ENCODE peak calls at places on chromosomes 3 and 15, in six cellular contexts. E, M, H, N, I and F are unnamed samples.

GRCh38 chr3:14839236-14839635 is 20.5 kb downstream of the FGD5 start:
- DNase-seq in N (no peak), M (no peak), H (no peak), I (no peak), E (no peak), F (no peak)

GRCh38 chr15:90419738-90420487 is 31.9 kb downstream of the IQGAP1 start:
- DNase-seq in H (peak; percentile 84), N (peak; percentile 90), M (no peak), I (no peak), E (no peak), F (peak; percentile 61)

GRCh38 chr3:133851266-133851906 is 44.3 kb downstream of the RAB6B start:
- DNase-seq in H (no peak), M (no peak), E (no peak), I (no peak), N (no peak), F (no peak)

GRCh38 chr15:78243491-78243941 is 9.2 kb upstream of the ACSBG1 start:
- DNase-seq in I (no peak), E (peak; percentile 70), H (no peak), N (peak; percentile 31), M (no peak), F (peak; percentile 27)

GRCh38 chr3:195886181-195887141 is 21.9 kb downstream of the TNK2 start:
- DNase-seq in H (peak; percentile 73), M (no peak), N (peak; percentile 73), I (no peak), E (peak; percentile 43), F (no peak)

GRCh38 chr3:100041328-100041749 is 73.0 kb downstream of the FILIP1L start:
- DNase-seq in M (no peak), E (no peak), I (no peak), H (peak; percentile 90), N (peak; percentile 90), F (peak; percentile 64)

GRCh38 chr3:133040696-133041523 is 2.7 kb downstream of the TMEM108 start:
- DNase-seq in H (peak; percentile 67), N (peak; percentile 38), E (peak; percentile 74), M (peak; percentile 38), I (peak; percentile 85), F (peak; percentile 77)

GRCh38 chr3:150300376-150300775 is 107.7 kb upstream of the TSC22D2 start:
- DNase-seq in M (no peak), N (no peak), I (no peak), H (no peak), E (no peak), F (peak; percentile 13)

GRCh38 chr15:92584105-92584504 is 71.5 kb downstream of the FAM174B start:
- DNase-seq in I (no peak), M (no peak), H (no peak), N (no peak), E (no peak), F (no peak)

GRCh38 chr3:147318900-147319299 is 87.4 kb downstream of the ZIC4 start:
- DNase-seq in I (no peak), H (no peak), E (no peak), N (no peak), M (no peak), F (no peak)

GRCh38 chr3:46900007-46900292 is 22.4 kb downstream of the PTH1R start:
- DNase-seq in H (no peak), E (no peak), N (no peak), M (no peak), I (no peak), F (no peak)

GRCh38 chr3:14857506-14857905 is 38.7 kb downstream of the FGD5 start:
- DNase-seq in H (no peak), M (no peak), E (no peak), I (no peak), N (no peak), F (no peak)

GRCh38 chr3:59660852-59661624 is 611.2 kb upstream of the CFAP20DC start:
- DNase-seq in N (no peak), I (no peak), M (no peak), E (no peak), H (no peak), F (no peak)

GRCh38 chr3:177906573-177907229 is 629.5 kb upstream of the KCNMB2 start:
- DNase-seq in M (no peak), E (no peak), I (no peak), N (peak; percentile 49), H (peak; percentile 78), F (no peak)

GRCh38 chr3:24405057-24405456 is 89.6 kb downstream of the THRB start:
- DNase-seq in N (no peak), E (no peak), H (no peak), I (no peak), M (no peak), F (no peak)

GRCh38 chr3:108662141-108662738 is 72.7 kb downstream of the DZIP3 start:
- DNase-seq in M (no peak), H (peak; percentile 87), I (peak; percentile 41), N (peak; percentile 55), E (no peak), F (peak; percentile 34)

GRCh38 chr3:125165189-125165947 is 47.2 kb downstream of the SLC12A8 start:
- DNase-seq in N (no peak), M (no peak), E (no peak), H (peak; percentile 45), I (peak; percentile 43), F (peak; percentile 48)

GRCh38 chr3:193972816-193973215 is 163.1 kb upstream of the HES1 start:
- DNase-seq in I (no peak), H (peak; percentile 53), N (peak; percentile 97), M (no peak), E (no peak), F (no peak)
- TF ChIP-seq CTCF in I (no peak), H (no peak), N (no peak), M (no peak), E (no peak), F (no peak)

GRCh38 chr3:126267169-126267975 is 87.0 kb upstream of the ALDH1L1 start:
- DNase-seq in I (peak; percentile 61), M (no peak), E (peak; percentile 85), H (peak; percentile 97), N (peak; percentile 87), F (peak; percentile 89)
- TF ChIP-seq CTCF in I (peak; percentile 24), M (no peak), E (no peak), H (no peak), N (no peak), F (peak; percentile 45)

GRCh38 chr3:50572158-50572557 is 2.8 kb downstream of the HEMK1 start:
- DNase-seq in H (peak; percentile 67), E (peak; percentile 90), I (peak; percentile 52), N (peak; percentile 23), M (peak; percentile 65), F (peak; percentile 56)

GRCh38 chr3:50572801-50573371 is 3.6 kb downstream of the HEMK1 start:
- DNase-seq in E (no peak), N (no peak), I (no peak), M (no peak), H (no peak), F (no peak)

GRCh38 chr3:50574280-50574831 is 5.0 kb downstream of the HEMK1 start:
- DNase-seq in E (peak; percentile 38), M (no peak), H (no peak), N (no peak), I (no peak), F (no peak)

GRCh38 chr3:50575372-50575771 is 6.0 kb downstream of the HEMK1 start:
- DNase-seq in N (no peak), I (no peak), M (no peak), E (peak; percentile 18), H (no peak), F (no peak)

DNA sequence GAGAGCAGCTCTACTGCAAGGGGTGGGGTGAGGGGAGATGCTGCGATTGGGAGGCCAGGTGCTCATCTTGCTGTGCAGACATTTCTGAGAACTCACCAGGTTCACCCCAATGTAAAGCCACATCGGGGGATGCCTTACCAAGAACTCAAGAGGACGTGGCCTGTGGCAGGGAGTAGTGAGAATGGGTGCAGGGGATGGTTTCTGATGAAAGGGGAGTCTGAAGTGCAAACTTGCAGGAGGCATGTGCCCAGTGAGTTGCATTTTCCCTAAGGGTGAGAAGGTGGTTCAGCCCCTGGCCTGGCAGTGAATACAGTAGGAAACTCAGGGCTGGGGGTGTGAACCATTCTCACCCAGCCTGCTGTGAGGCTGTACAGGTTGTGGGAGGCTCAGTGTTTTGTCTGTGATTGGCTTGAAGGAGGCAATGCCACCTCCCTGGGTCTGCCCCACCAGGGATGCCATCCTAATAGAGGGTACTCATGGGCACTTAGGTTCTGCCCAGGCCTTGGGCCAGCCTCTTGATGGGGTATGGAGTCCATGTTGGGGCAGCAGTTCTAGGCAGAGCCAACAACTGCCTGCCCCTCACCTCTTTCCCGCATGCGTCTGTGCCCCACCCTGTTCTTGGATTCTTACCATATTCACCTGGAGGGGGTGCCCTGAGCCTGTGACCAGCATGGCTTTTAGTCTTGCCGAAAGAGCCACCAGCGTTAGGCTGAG is 4.4 kb downstream of the HEMK1 start:
- DNase-seq in E (peak; percentile 35), M (no peak), I (no peak), H (no peak), N (no peak), F (no peak)
- TF ChIP-seq CTCF in E (no peak), M (no peak), I (no peak), H (no peak), N (no peak), F (no peak)

DNA sequence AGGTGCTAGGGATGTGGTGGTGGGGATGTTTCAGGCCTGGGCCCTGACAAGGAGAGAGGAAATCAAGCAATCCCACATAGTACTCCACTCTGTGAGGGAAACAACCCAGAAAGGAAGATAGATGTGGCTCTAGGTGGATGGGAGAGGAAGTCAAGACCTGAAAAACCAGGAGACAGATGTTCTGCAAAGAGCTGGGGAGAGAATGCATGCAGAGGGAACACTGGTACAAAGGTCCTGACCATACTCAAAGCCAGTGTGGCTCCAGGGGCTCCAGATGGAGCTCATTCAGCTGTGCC is 15.7 kb upstream of the VILL start:
- DNase-seq in H (no peak), N (no peak), M (no peak), I (no peak), E (no peak), F (no peak)
- TF ChIP-seq CTCF in H (no peak), N (no peak), M (no peak), I (no peak), E (no peak), F (no peak)

DNA sequence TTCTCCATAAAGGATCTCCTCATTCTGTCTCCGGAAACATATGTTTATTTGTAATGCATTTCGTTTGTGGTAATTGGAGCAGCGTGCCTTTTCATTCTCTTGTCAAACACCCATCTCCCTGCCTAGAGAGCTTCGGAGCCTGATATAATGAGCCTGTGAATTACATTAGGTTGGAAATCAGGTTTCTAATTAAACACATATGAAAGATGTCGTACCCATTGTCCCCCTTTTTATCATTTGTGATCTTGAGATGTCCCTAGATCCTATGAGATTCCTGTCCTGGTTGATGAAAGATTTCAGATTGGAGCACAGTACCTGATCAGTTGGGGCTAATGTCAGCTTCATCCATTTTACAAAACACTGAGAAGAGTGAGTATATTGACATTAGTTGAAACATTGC is 23.0 kb downstream of the SYN2 start:
- DNase-seq in E (no peak), M (no peak), H (no peak), N (no peak), I (no peak), F (no peak)
- TF ChIP-seq CTCF in E (no peak), M (no peak), H (no peak), N (no peak), I (no peak), F (no peak)

DNA sequence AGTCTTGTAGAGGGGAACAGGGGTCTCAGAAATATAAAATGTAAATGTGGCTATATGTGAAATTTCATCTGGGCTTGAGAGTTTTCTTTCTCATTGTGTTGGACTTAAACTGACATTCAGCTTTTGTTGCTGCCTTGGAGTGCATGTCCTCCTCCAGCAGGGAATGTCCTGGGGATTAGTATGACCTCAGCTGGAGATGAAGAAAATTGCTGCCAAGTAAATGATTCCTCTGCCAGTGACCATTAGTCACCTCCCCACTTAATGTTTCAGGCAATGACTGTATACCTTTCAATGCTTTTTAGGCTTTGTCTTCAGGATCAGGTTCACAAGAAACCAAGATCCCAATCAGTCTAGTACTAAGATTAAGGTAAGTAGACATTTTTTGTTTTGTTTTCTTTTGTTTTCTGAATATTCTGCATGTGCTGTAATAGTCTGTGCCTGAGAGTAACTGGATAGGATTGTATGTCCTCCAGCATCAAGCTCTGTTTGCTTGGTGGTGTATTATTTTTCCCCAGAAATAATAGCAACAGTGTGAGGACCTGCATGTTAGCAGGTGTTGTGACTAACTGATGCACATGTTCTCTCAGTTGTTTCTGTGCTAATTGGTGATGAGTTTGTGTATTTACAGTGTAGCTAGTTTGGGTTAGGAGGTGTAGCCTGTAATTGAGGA is 18.1 kb upstream of the SLC22A13 start:
- DNase-seq in I (no peak), E (no peak), H (peak; percentile 87), M (no peak), N (peak; percentile 90), F (peak; percentile 80)
- TF ChIP-seq CTCF in I (no peak), E (no peak), H (peak; percentile 43), M (no peak), N (peak; percentile 29), F (peak; percentile 67)